ENCODE peak calls at places on chromosomes 1 and 21, in eight cellular contexts. One of them, this sample, is unnamed.

GRCh38 chr1:205325334-205325884 is 3.9 kb upstream of the NUAK2 start:
- DNase-seq in adrenal gland: peak
- DNase-seq in HTR-8/SVneo: peak
- DNase-seq in heart right ventricle: peak
- DNase-seq in Right ventricle myocardium superior: no peak
- DNase-seq in HFF-Myc: peak
- DNase-seq in renal cortical epithelial cell: peak
- DNase-seq in iris pigment epithelial cell: peak
- DNase-seq in this sample: no peak

GRCh38 chr1:173405758-173406344 is 71.3 kb upstream of the PRDX6 start:
- DNase-seq in adrenal gland: no peak
- DNase-seq in HTR-8/SVneo: peak
- DNase-seq in heart right ventricle: no peak
- DNase-seq in Right ventricle myocardium superior: no peak
- DNase-seq in HFF-Myc: peak
- DNase-seq in renal cortical epithelial cell: peak
- DNase-seq in iris pigment epithelial cell: peak
- DNase-seq in this sample: no peak

GRCh38 chr1:197868751-197869501 is 33.5 kb upstream of the C1orf53 start:
- DNase-seq in adrenal gland: peak
- DNase-seq in HTR-8/SVneo: peak
- DNase-seq in heart right ventricle: peak
- DNase-seq in Right ventricle myocardium superior: no peak
- DNase-seq in HFF-Myc: peak
- DNase-seq in renal cortical epithelial cell: peak
- DNase-seq in iris pigment epithelial cell: peak
- DNase-seq in this sample: peak

GRCh38 chr1:40886318-40887011 is 24.3 kb upstream of the CITED4 start:
- DNase-seq in adrenal gland: no peak
- DNase-seq in HTR-8/SVneo: no peak
- DNase-seq in heart right ventricle: no peak
- DNase-seq in Right ventricle myocardium superior: no peak
- DNase-seq in HFF-Myc: no peak
- DNase-seq in renal cortical epithelial cell: no peak
- DNase-seq in iris pigment epithelial cell: no peak
- DNase-seq in this sample: no peak

GRCh38 chr1:43348809-43349593 is 9.8 kb upstream of the CDC20 start:
- DNase-seq in adrenal gland: peak
- DNase-seq in HTR-8/SVneo: peak
- DNase-seq in heart right ventricle: peak
- DNase-seq in Right ventricle myocardium superior: peak
- DNase-seq in HFF-Myc: no peak
- DNase-seq in renal cortical epithelial cell: peak
- DNase-seq in iris pigment epithelial cell: peak
- DNase-seq in this sample: no peak

GRCh38 chr21:18403685-18404084 is at the start of gene TMPRSS15:
- DNase-seq in adrenal gland: no peak
- DNase-seq in HTR-8/SVneo: no peak
- DNase-seq in heart right ventricle: no peak
- DNase-seq in Right ventricle myocardium superior: no peak
- DNase-seq in HFF-Myc: no peak
- DNase-seq in renal cortical epithelial cell: no peak
- DNase-seq in iris pigment epithelial cell: no peak
- DNase-seq in this sample: no peak

GRCh38 chr1:145740269-145740668 is 21.0 kb downstream of the CD160 start:
- DNase-seq in adrenal gland: no peak
- DNase-seq in HTR-8/SVneo: no peak
- DNase-seq in heart right ventricle: no peak
- DNase-seq in Right ventricle myocardium superior: no peak
- DNase-seq in HFF-Myc: peak
- DNase-seq in renal cortical epithelial cell: no peak
- DNase-seq in iris pigment epithelial cell: peak
- DNase-seq in this sample: peak

GRCh38 chr1:164765993-164766720 is 207.2 kb downstream of the PBX1 start:
- DNase-seq in adrenal gland: no peak
- DNase-seq in HTR-8/SVneo: no peak
- DNase-seq in heart right ventricle: no peak
- DNase-seq in Right ventricle myocardium superior: no peak
- DNase-seq in HFF-Myc: no peak
- DNase-seq in renal cortical epithelial cell: no peak
- DNase-seq in iris pigment epithelial cell: no peak
- DNase-seq in this sample: no peak

GRCh38 chr1:23759277-23759676 is 16.0 kb downstream of the ELOA start:
- DNase-seq in adrenal gland: no peak
- DNase-seq in HTR-8/SVneo: no peak
- DNase-seq in heart right ventricle: peak
- DNase-seq in Right ventricle myocardium superior: no peak
- DNase-seq in HFF-Myc: no peak
- DNase-seq in renal cortical epithelial cell: no peak
- DNase-seq in iris pigment epithelial cell: peak
- DNase-seq in this sample: no peak

GRCh38 chr1:10724948-10725852 is 71.2 kb downstream of the CASZ1 start:
- DNase-seq in adrenal gland: no peak
- DNase-seq in HTR-8/SVneo: no peak
- DNase-seq in heart right ventricle: no peak
- DNase-seq in Right ventricle myocardium superior: peak
- DNase-seq in HFF-Myc: peak
- DNase-seq in renal cortical epithelial cell: no peak
- DNase-seq in iris pigment epithelial cell: peak
- DNase-seq in this sample: peak

GRCh38 chr1:58964880-58965279 is 181.0 kb upstream of the JUN start:
- DNase-seq in adrenal gland: peak
- DNase-seq in HTR-8/SVneo: no peak
- DNase-seq in heart right ventricle: no peak
- DNase-seq in Right ventricle myocardium superior: no peak
- DNase-seq in HFF-Myc: no peak
- DNase-seq in renal cortical epithelial cell: peak
- DNase-seq in iris pigment epithelial cell: peak
- DNase-seq in this sample: no peak

GRCh38 chr1:228149341-228150020 is at the start of gene GJC2:
- DNase-seq in adrenal gland: peak
- DNase-seq in HTR-8/SVneo: no peak
- DNase-seq in heart right ventricle: peak
- DNase-seq in Right ventricle myocardium superior: peak
- DNase-seq in HFF-Myc: no peak
- DNase-seq in renal cortical epithelial cell: no peak
- DNase-seq in iris pigment epithelial cell: no peak
- DNase-seq in this sample: no peak

GRCh38 chr1:58549231-58549958 is 2.9 kb upstream of the OMA1 start:
- DNase-seq in adrenal gland: no peak
- DNase-seq in HTR-8/SVneo: no peak
- DNase-seq in heart right ventricle: no peak
- DNase-seq in Right ventricle myocardium superior: no peak
- DNase-seq in HFF-Myc: no peak
- DNase-seq in renal cortical epithelial cell: peak
- DNase-seq in iris pigment epithelial cell: no peak
- DNase-seq in this sample: no peak

GRCh38 chr1:32817815-32818786 is 648 bp downstream of the S100PBP start:
- DNase-seq in adrenal gland: peak
- DNase-seq in HTR-8/SVneo: peak
- DNase-seq in heart right ventricle: peak
- DNase-seq in Right ventricle myocardium superior: peak
- DNase-seq in HFF-Myc: no peak
- DNase-seq in renal cortical epithelial cell: peak
- DNase-seq in iris pigment epithelial cell: peak
- DNase-seq in this sample: no peak

GRCh38 chr1:9721606-9722377 is 70.3 kb downstream of the PIK3CD start:
- DNase-seq in adrenal gland: no peak
- DNase-seq in HTR-8/SVneo: peak
- DNase-seq in heart right ventricle: peak
- DNase-seq in Right ventricle myocardium superior: no peak
- DNase-seq in HFF-Myc: no peak
- DNase-seq in renal cortical epithelial cell: no peak
- DNase-seq in iris pigment epithelial cell: no peak
- DNase-seq in this sample: no peak

GRCh38 chr21:44428281-44428942 is 26.9 kb upstream of the LRRC3 start:
- DNase-seq in adrenal gland: no peak
- DNase-seq in HTR-8/SVneo: no peak
- DNase-seq in heart right ventricle: no peak
- DNase-seq in Right ventricle myocardium superior: peak
- DNase-seq in HFF-Myc: no peak
- DNase-seq in renal cortical epithelial cell: no peak
- DNase-seq in iris pigment epithelial cell: no peak
- DNase-seq in this sample: no peak

GRCh38 chr1:185045793-185046441 is 559 bp downstream of the RNF2 start:
- DNase-seq in adrenal gland: peak
- DNase-seq in HTR-8/SVneo: peak
- DNase-seq in heart right ventricle: peak
- DNase-seq in Right ventricle myocardium superior: peak
- DNase-seq in HFF-Myc: no peak
- DNase-seq in renal cortical epithelial cell: peak
- DNase-seq in iris pigment epithelial cell: peak
- DNase-seq in this sample: no peak

GRCh38 chr1:26690576-26691031 is 5.2 kb upstream of the ARID1A start:
- DNase-seq in adrenal gland: no peak
- DNase-seq in HTR-8/SVneo: no peak
- DNase-seq in heart right ventricle: no peak
- DNase-seq in Right ventricle myocardium superior: no peak
- DNase-seq in HFF-Myc: no peak
- DNase-seq in renal cortical epithelial cell: no peak
- DNase-seq in iris pigment epithelial cell: no peak
- DNase-seq in this sample: no peak

GRCh38 chr1:21258331-21259134 is 31.7 kb downstream of the ECE1 start:
- DNase-seq in adrenal gland: no peak
- DNase-seq in HTR-8/SVneo: no peak
- DNase-seq in heart right ventricle: no peak
- DNase-seq in Right ventricle myocardium superior: peak
- DNase-seq in HFF-Myc: no peak
- DNase-seq in renal cortical epithelial cell: no peak
- DNase-seq in iris pigment epithelial cell: no peak
- DNase-seq in this sample: no peak

GRCh38 chr1:97277891-97278662 is 556.5 kb downstream of the PTBP2 start:
- DNase-seq in adrenal gland: peak
- DNase-seq in HTR-8/SVneo: no peak
- DNase-seq in heart right ventricle: no peak
- DNase-seq in Right ventricle myocardium superior: no peak
- DNase-seq in HFF-Myc: peak
- DNase-seq in renal cortical epithelial cell: peak
- DNase-seq in iris pigment epithelial cell: peak
- DNase-seq in this sample: peak

GRCh38 chr1:76070538-76070937 is 4.0 kb upstream of the ST6GALNAC3 start:
- DNase-seq in adrenal gland: no peak
- DNase-seq in HTR-8/SVneo: no peak
- DNase-seq in heart right ventricle: no peak
- DNase-seq in Right ventricle myocardium superior: no peak
- DNase-seq in HFF-Myc: no peak
- DNase-seq in renal cortical epithelial cell: no peak
- DNase-seq in iris pigment epithelial cell: peak
- DNase-seq in this sample: no peak

GRCh38 chr1:18948913-18949688 is 7.4 kb downstream of the IFFO2 start:
- DNase-seq in adrenal gland: peak
- DNase-seq in HTR-8/SVneo: no peak
- DNase-seq in heart right ventricle: no peak
- DNase-seq in Right ventricle myocardium superior: peak
- DNase-seq in HFF-Myc: no peak
- DNase-seq in renal cortical epithelial cell: peak
- DNase-seq in iris pigment epithelial cell: peak
- DNase-seq in this sample: no peak

GRCh38 chr1:231040019-231040799 is at the start of gene FAM89A:
- DNase-seq in adrenal gland: peak
- DNase-seq in HTR-8/SVneo: peak
- DNase-seq in heart right ventricle: peak
- DNase-seq in Right ventricle myocardium superior: peak
- DNase-seq in HFF-Myc: no peak
- DNase-seq in renal cortical epithelial cell: no peak
- DNase-seq in iris pigment epithelial cell: peak
- DNase-seq in this sample: no peak

GRCh38 chr1:30778156-30778978 is 20.8 kb upstream of the LAPTM5 start:
- DNase-seq in adrenal gland: peak
- DNase-seq in HTR-8/SVneo: no peak
- DNase-seq in heart right ventricle: no peak
- DNase-seq in Right ventricle myocardium superior: peak
- DNase-seq in HFF-Myc: peak
- DNase-seq in renal cortical epithelial cell: peak
- DNase-seq in iris pigment epithelial cell: peak
- DNase-seq in this sample: no peak

GRCh38 chr1:113792986-113793385 is 19.3 kb downstream of the RSBN1 start:
- DNase-seq in adrenal gland: no peak
- DNase-seq in HTR-8/SVneo: no peak
- DNase-seq in heart right ventricle: no peak
- DNase-seq in Right ventricle myocardium superior: no peak
- DNase-seq in HFF-Myc: no peak
- DNase-seq in renal cortical epithelial cell: no peak
- DNase-seq in iris pigment epithelial cell: peak
- DNase-seq in this sample: no peak

GRCh38 chr21:36347278-36347961 is 27.4 kb downstream of the MORC3 start:
- DNase-seq in adrenal gland: no peak
- DNase-seq in HTR-8/SVneo: no peak
- DNase-seq in heart right ventricle: no peak
- DNase-seq in Right ventricle myocardium superior: no peak
- DNase-seq in HFF-Myc: no peak
- DNase-seq in renal cortical epithelial cell: no peak
- DNase-seq in iris pigment epithelial cell: no peak
- DNase-seq in this sample: no peak

GRCh38 chr1:23634840-23635642 is 56.6 kb upstream of the RPL11 start:
- DNase-seq in adrenal gland: peak
- DNase-seq in HTR-8/SVneo: peak
- DNase-seq in heart right ventricle: peak
- DNase-seq in Right ventricle myocardium superior: no peak
- DNase-seq in HFF-Myc: peak
- DNase-seq in renal cortical epithelial cell: peak
- DNase-seq in iris pigment epithelial cell: peak
- DNase-seq in this sample: peak

GRCh38 chr1:30087465-30087864 is 635.9 kb downstream of the MATN1 start:
- DNase-seq in adrenal gland: no peak
- DNase-seq in HTR-8/SVneo: peak
- DNase-seq in heart right ventricle: no peak
- DNase-seq in Right ventricle myocardium superior: no peak
- DNase-seq in HFF-Myc: no peak
- DNase-seq in renal cortical epithelial cell: no peak
- DNase-seq in iris pigment epithelial cell: no peak
- DNase-seq in this sample: no peak

GRCh38 chr1:156594124-156594678 is 2.6 kb downstream of the NAXE start:
- DNase-seq in adrenal gland: no peak
- DNase-seq in HTR-8/SVneo: no peak
- DNase-seq in heart right ventricle: no peak
- DNase-seq in Right ventricle myocardium superior: no peak
- DNase-seq in HFF-Myc: no peak
- DNase-seq in renal cortical epithelial cell: no peak
- DNase-seq in iris pigment epithelial cell: no peak
- DNase-seq in this sample: no peak

GRCh38 chr1:164051791-164052190 is 507.2 kb upstream of the PBX1 start:
- DNase-seq in adrenal gland: no peak
- DNase-seq in HTR-8/SVneo: no peak
- DNase-seq in heart right ventricle: no peak
- DNase-seq in Right ventricle myocardium superior: no peak
- DNase-seq in HFF-Myc: peak
- DNase-seq in renal cortical epithelial cell: no peak
- DNase-seq in iris pigment epithelial cell: peak
- DNase-seq in this sample: peak

GRCh38 chr1:27727126-27727525 is 1.4 kb downstream of the FAM76A start:
- DNase-seq in adrenal gland: no peak
- DNase-seq in HTR-8/SVneo: no peak
- DNase-seq in heart right ventricle: no peak
- DNase-seq in Right ventricle myocardium superior: no peak
- DNase-seq in HFF-Myc: no peak
- DNase-seq in renal cortical epithelial cell: peak
- DNase-seq in iris pigment epithelial cell: peak
- DNase-seq in this sample: no peak

GRCh38 chr1:150973258-150973825 is 1.3 kb downstream of the CERS2 start:
- DNase-seq in adrenal gland: peak
- DNase-seq in HTR-8/SVneo: no peak
- DNase-seq in heart right ventricle: peak
- DNase-seq in Right ventricle myocardium superior: no peak
- DNase-seq in HFF-Myc: no peak
- DNase-seq in renal cortical epithelial cell: no peak
- DNase-seq in iris pigment epithelial cell: peak
- DNase-seq in this sample: no peak

GRCh38 chr1:227245613-227246320 is 72.5 kb downstream of the CDC42BPA start:
- DNase-seq in adrenal gland: no peak
- DNase-seq in HTR-8/SVneo: no peak
- DNase-seq in heart right ventricle: peak
- DNase-seq in Right ventricle myocardium superior: peak
- DNase-seq in HFF-Myc: no peak
- DNase-seq in renal cortical epithelial cell: no peak
- DNase-seq in iris pigment epithelial cell: no peak
- DNase-seq in this sample: no peak

GRCh38 chr1:155871390-155871789 is 12.0 kb downstream of the SYT11 start:
- DNase-seq in adrenal gland: peak
- DNase-seq in HTR-8/SVneo: no peak
- DNase-seq in heart right ventricle: peak
- DNase-seq in Right ventricle myocardium superior: peak
- DNase-seq in HFF-Myc: no peak
- DNase-seq in renal cortical epithelial cell: peak
- DNase-seq in iris pigment epithelial cell: peak
- DNase-seq in this sample: no peak